ENCODE peak calls at places on chromosomes 7 and 10, in eight cellular contexts. Z is heart left ventricle, X is BE2C, V is neural progenitor cell, H is mammary epithelial cell, R is tibial nerve, B is spleen, L is left ventricle myocardium inferior. P is an unnamed sample. For H3K4me1 and H3K27me3, the result is how much of the 10 kb centered on the place peaks cover.

GRCh38 chr10:44011603-44011981 is 362.9 kb upstream of the ZNF32 start:
- DNase-seq in X (no peak), B (no peak), H (no peak), L (no peak), Z (no peak), R (no peak), V (no peak), P (no peak)

GRCh38 chr10:119630300-119630699 is 20.9 kb upstream of the BAG3 start:
- DNase-seq in R (no peak), V (no peak), H (no peak), L (no peak), X (no peak), Z (no peak), B (peak), P (peak)

GRCh38 chr10:49571419-49571818 is 32.5 kb upstream of the ERCC6 start:
- DNase-seq in R (no peak), H (peak), Z (no peak), V (no peak), B (no peak), X (no peak), L (no peak), P (no peak)

GRCh38 chr10:106557951-106558733 is 606.4 kb downstream of the SORCS1 start:
- DNase-seq in H (no peak), Z (no peak), L (no peak), B (no peak), V (no peak), X (no peak), R (no peak), P (no peak)

GRCh38 chr7:93011351-93012294 is 106.2 kb downstream of the SAMD9 start:
- DNase-seq in Z (no peak), H (peak), R (no peak), V (no peak), X (no peak), B (no peak), L (no peak), P (no peak)

GRCh38 chr10:101858723-101859500 is 15.3 kb upstream of the KCNIP2 start:
- DNase-seq in Z (no peak), B (no peak), H (no peak), V (no peak), X (no peak), L (no peak), R (no peak), P (no peak)

GRCh38 chr7:83936056-83936703 is 258.4 kb downstream of the SEMA3A start:
- DNase-seq in H (peak), L (peak), Z (peak), B (no peak), X (peak), R (no peak), V (peak), P (peak)

GRCh38 chr10:3538291-3538849 is 246.6 kb downstream of the KLF6 start:
- DNase-seq in V (no peak), B (no peak), Z (no peak), X (no peak), H (no peak), L (no peak), R (no peak), P (no peak)

GRCh38 chr10:34821587-34822585 is 6.8 kb upstream of the PARD3 start:
- DNase-seq in B (no peak), H (peak), Z (no peak), L (no peak), R (no peak), V (no peak), X (no peak), P (no peak)

GRCh38 chr7:94412762-94413322 is 18.1 kb downstream of the COL1A2 start:
- DNase-seq in L (no peak), Z (no peak), B (no peak), R (no peak), V (no peak), X (no peak), H (no peak), P (no peak)

GRCh38 chr10:46216003-46216634 is 70.7 kb upstream of the ANTXRL start:
- DNase-seq in Z (no peak), X (no peak), V (no peak), R (no peak), H (no peak), L (no peak), B (peak), P (no peak)

GRCh38 chr10:68561804-68562649 is 1.9 kb downstream of the TET1 start:
- DNase-seq in B (no peak), Z (no peak), H (no peak), L (no peak), V (peak), X (peak), R (no peak), P (no peak)

GRCh38 chr7:73721237-73721848 is 1.9 kb upstream of the STX1A start:
- DNase-seq in V (no peak), L (peak), R (no peak), H (no peak), B (no peak), X (no peak), Z (peak), P (peak)

GRCh38 chr7:37495574-37496184 is 47.0 kb upstream of the ELMO1 start:
- DNase-seq in R (no peak), V (peak), Z (no peak), B (no peak), L (no peak), X (no peak), H (peak), P (no peak)

GRCh38 chr10:119778776-119779445 is 53.1 kb downstream of the INPP5F start:
- DNase-seq in Z (no peak), V (no peak), X (no peak), H (peak), L (no peak), R (no peak), B (no peak), P (no peak)

GRCh38 chr10:80414126-80414898 is 6.0 kb downstream of the PRXL2A start:
- DNase-seq in H (no peak), X (no peak), Z (no peak), V (no peak), L (no peak), B (no peak), R (no peak), P (no peak)

GRCh38 chr10:120480848-120481247 is 23.8 kb downstream of the PLPP4 start:
- DNase-seq in V (no peak), X (no peak), B (no peak), Z (no peak), L (no peak), H (no peak), R (no peak), P (no peak)

GRCh38 chr7:149070372-149071140 is 20.0 kb downstream of the ZNF786 start:
- DNase-seq in V (no peak), R (no peak), Z (no peak), H (no peak), X (no peak), L (no peak), B (peak), P (no peak)

GRCh38 chr10:8453587-8453986 is 399.1 kb downstream of the GATA3 start:
- DNase-seq in B (no peak), V (no peak), L (peak), R (no peak), X (no peak), Z (peak), H (peak), P (no peak)

GRCh38 chr10:70619271-70620019 is 16.9 kb upstream of the PRF1 start:
- DNase-seq in H (peak), R (no peak), B (no peak), X (no peak), V (no peak), L (no peak), Z (no peak), P (no peak)

GRCh38 chr10:26799342-26799741 is 61.4 kb downstream of the ABI1 start:
- DNase-seq in Z (no peak), B (no peak), V (no peak), X (no peak), R (no peak), L (no peak), H (no peak), P (no peak)

GRCh38 chr7:82167568-82168314 is 275.8 kb downstream of the CACNA2D1 start:
- DNase-seq in H (no peak), B (no peak), Z (no peak), L (no peak), V (no peak), R (no peak), X (no peak), P (no peak)

GRCh38 chr10:21078410-21079329 is 181.6 kb upstream of the NEBL start:
- DNase-seq in B (no peak), Z (no peak), V (peak), H (peak), X (peak), R (peak), L (peak), P (peak)

GRCh38 chr10:43864622-43865021 is 215.9 kb upstream of the ZNF32 start:
- DNase-seq in R (no peak), H (no peak), L (no peak), X (no peak), B (no peak), Z (no peak), V (no peak), P (peak)

GRCh38 chr7:151185762-151186639 is 1.0 kb downstream of the ASB10 start:
- DNase-seq in X (no peak), Z (peak), L (no peak), R (no peak), B (peak), H (no peak), V (no peak), P (peak)

GRCh38 chr7:121278120-121279021 is 50.4 kb upstream of the WNT16 start:
- DNase-seq in B (no peak), Z (no peak), L (no peak), X (no peak), V (no peak), R (no peak), H (peak), P (no peak)

GRCh38 chr10:86258488-86258887 is 108.1 kb downstream of the GRID1 start:
- DNase-seq in H (no peak), L (no peak), Z (no peak), B (no peak), V (no peak), X (no peak), R (no peak), P (no peak)

GRCh38 chr7:111560773-111561658 is 1.3 kb downstream of the IMMP2L start:
- DNase-seq in V (peak), B (no peak), Z (no peak), X (no peak), R (no peak), L (no peak), H (peak), P (no peak)

GRCh38 chr7:131546583-131547111 is 9.8 kb downstream of the PODXL start:
- DNase-seq in H (no peak), B (peak), X (peak), V (peak), Z (no peak), L (no peak), R (no peak), P (no peak)

GRCh38 chr7:28684729-28685211 is 272.5 kb downstream of the CREB5 start:
- DNase-seq in Z (no peak), R (no peak), H (no peak), X (no peak), B (peak), V (no peak), L (no peak), P (no peak)

GRCh38 chr10:412109-412508 is 276.9 kb downstream of the ZMYND11 start:
- DNase-seq in Z (no peak), H (no peak), V (no peak), X (no peak), L (no peak), B (no peak), R (no peak), P (no peak)

GRCh38 chr7:30893357-30893756 is 18.3 kb upstream of the AQP1 start:
- DNase-seq in X (no peak), B (no peak), R (peak), V (no peak), H (no peak), Z (no peak), L (peak), P (peak)

GRCh38 chr10:6062101-6062771 is at the start of gene IL2RA:
- DNase-seq in R (no peak), V (no peak), B (peak), X (no peak), L (no peak), H (no peak), Z (no peak), P (no peak)

GRCh38 chr7:29017666-29018065 is 59.5 kb upstream of the TRIL start:
- DNase-seq in Z (no peak), X (no peak), L (no peak), R (no peak), V (no peak), H (no peak), B (no peak), P (no peak)

GRCh38 chr7:5419523-5420107 is 4.0 kb downstream of the TNRC18 start:
- DNase-seq in X (no peak), B (no peak), V (peak), H (peak), L (peak), Z (no peak), R (peak), P (peak)

GRCh38 chr7:1460757-1461639 is 1.7 kb upstream of the MICALL2 start:
- DNase-seq in B (peak), X (no peak), L (peak), Z (no peak), V (peak), R (peak), H (peak), P (no peak)

GRCh38 chr10:15349133-15349532 is 22.0 kb downstream of the FAM171A1 start:
- DNase-seq in H (no peak), Z (no peak), R (no peak), B (no peak), V (no peak), X (no peak), L (no peak), P (no peak)

GRCh38 chr7:24913791-24914464 is 66.0 kb downstream of the OSBPL3 start:
- DNase-seq in L (no peak), Z (no peak), V (no peak), R (no peak), B (no peak), H (no peak), X (no peak), P (no peak)

GRCh38 chr7:24912874-24913514 is 67.0 kb downstream of the OSBPL3 start:
- DNase-seq in V (no peak), H (no peak), L (no peak), R (no peak), B (no peak), X (no peak), Z (no peak), P (no peak)

GRCh38 chr7:24911213-24911603 is 68.8 kb downstream of the OSBPL3 start:
- DNase-seq in H (no peak), B (no peak), V (no peak), Z (no peak), L (no peak), X (no peak), R (no peak), P (no peak)

GRCh38 chr7:24910551-24911212 is 69.3 kb downstream of the OSBPL3 start:
- DNase-seq in H (no peak), X (peak), L (no peak), R (no peak), Z (no peak), V (no peak), B (no peak), P (no peak)

DNA sequence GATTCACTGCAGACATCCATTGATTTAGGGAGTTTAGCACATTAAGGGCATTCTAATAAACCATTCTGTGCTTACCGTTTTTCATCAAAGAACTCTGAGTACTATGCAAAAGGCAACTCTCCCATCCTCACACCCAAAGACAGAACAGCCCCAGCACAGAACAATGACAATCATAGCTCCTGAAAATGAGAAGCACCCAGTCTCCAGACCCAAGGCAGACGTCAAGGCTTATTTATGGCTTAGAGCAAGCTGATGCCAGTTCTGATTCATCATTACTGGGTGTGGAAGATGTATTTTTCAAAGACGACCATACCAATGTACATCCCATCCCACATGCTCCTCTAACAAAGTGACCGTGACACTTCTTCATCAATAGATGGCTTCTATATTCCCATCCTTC is 67.6 kb downstream of the OSBPL3 start:
- DNase-seq in H (no peak), B (no peak), L (no peak), V (no peak), Z (no peak), R (no peak), X (no peak), P (no peak)
- H3K4me1 ChIP-seq in H (under half), B (under half), L (under half), V (under half), Z (under half), R (under half), X (half or more), P (under half)

GRCh38 chr7:70720191-70720873 is 411.6 kb upstream of the GALNT17 start:
- DNase-seq in V (no peak), B (no peak), Z (no peak), H (no peak), L (no peak), R (no peak), X (no peak), P (no peak)
- TF ChIP-seq CTCF in V (peak), B (no peak), Z (no peak), H (no peak), L (no peak), R (no peak), X (peak), P (no peak)

DNA sequence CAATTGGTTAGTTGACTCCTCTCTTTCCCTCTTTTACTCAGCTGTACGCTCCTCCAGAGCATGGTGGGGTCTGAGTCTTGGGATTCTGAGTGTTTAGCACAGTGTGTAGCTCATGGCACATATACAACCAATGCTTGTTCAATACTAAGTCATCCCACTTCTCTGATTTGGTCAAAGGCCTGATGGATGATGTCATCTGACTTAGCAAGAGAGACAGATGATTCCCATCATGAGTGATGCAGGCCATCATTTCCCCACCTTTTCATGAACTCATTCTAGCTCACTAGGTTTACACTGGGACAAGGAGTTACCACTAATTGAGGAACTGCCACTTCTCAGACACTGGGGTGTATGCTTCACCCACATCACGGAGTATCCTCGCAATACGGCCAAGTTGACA is 3.8 kb downstream of the ICA1 start:
- DNase-seq in L (no peak), H (no peak), B (no peak), R (no peak), Z (no peak), V (no peak), X (no peak), P (no peak)
- H3K27me3 ChIP-seq in L (under half), H (under half), B (under half), R (under half), Z (under half), V (under half), X (under half), P (under half)

DNA sequence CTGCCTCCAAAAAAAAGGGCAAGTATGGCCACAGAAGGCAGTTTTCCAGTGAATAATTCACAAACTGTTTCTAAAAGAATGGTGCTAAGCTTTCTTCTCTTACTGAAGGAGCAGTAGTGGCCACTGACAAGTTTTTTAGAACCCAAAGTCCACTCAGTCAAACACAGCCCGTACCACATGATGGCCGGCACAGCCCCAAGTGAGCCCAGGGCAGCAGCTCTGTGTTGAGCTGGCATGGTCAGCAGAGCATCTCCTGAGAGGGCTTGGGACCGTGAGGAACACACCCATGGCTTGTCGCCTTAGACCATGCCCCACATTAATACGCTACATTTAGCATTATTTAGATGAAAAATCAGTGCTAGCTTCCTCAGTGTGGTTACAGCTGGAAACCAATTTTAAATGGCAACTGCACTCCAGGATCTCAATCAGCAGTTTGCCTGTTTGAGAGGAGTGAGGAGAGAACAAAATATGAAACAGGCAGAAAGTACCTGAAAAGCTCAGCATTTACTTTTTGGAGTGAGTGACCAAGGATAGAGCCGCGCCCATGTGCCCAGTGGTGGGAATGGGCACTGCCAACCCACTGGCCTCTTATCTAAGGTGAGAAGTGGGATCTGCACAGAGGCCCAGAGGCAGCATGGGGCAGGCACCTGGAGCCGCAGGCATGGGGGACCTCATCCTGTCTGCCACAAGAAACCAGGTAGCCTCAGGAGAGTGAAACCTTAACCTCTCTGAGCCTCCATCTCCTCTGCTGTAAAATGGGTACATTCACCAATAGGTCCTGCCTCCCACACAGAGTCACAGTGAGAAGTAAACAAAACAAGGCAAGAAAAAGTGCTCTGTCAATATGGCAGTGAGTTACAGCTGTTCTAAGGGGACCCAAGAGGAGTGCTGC is 17.4 kb downstream of the PSAP start:
- DNase-seq in H (no peak), V (no peak), X (no peak), Z (no peak), B (peak), R (no peak), L (no peak), P (no peak)
- H3K4me1 ChIP-seq in H (under half), V (under half), X (under half), Z (half or more), B (under half), R (under half), L (half or more), P (under half)

P was measured in pancreas.